ENCODE peak calls at places on chromosomes 7 and 10, in seven cellular contexts. Q is chondrocyte, L is AG04449, I is fibroblast of lung, U is HFFc6, P is mesothelial cell of epicardium, K is HL-60. N is an unnamed sample.

GRCh38 chr7:106187613-106188350 is 75.7 kb upstream of the SYPL1 start:
- DNase-seq in Q (no peak), L (no peak), I (peak; percentile 53), U (no peak), P (no peak), K (no peak), N (no peak)

GRCh38 chr10:23344251-23344841 is at the start of gene C10orf67:
- DNase-seq in Q (no peak), L (no peak), I (peak; percentile 63), U (no peak), P (no peak), K (no peak), N (no peak)

GRCh38 chr7:81676813-81677212 is 93.0 kb downstream of the HGF start:
- DNase-seq in Q (no peak), L (no peak), I (peak; percentile 70), U (peak; percentile 16), P (no peak), K (no peak), N (no peak)

GRCh38 chr7:21256310-21256877 is 171.5 kb upstream of the SP4 start:
- DNase-seq in Q (no peak), L (no peak), I (peak; percentile 18), U (peak; percentile 18), P (no peak), K (no peak), N (no peak)

GRCh38 chr7:66258409-66258808 is 53.3 kb downstream of the TPST1 start:
- DNase-seq in Q (no peak), L (no peak), I (peak; percentile 69), U (no peak), P (no peak), K (no peak), N (no peak)

GRCh38 chr7:40429821-40430220 is 295.0 kb downstream of the SUGCT start:
- DNase-seq in Q (no peak), L (no peak), I (no peak), U (no peak), P (no peak), K (no peak), N (no peak)

GRCh38 chr7:44182827-44183226 is 6.4 kb downstream of the GCK start:
- DNase-seq in Q (no peak), L (no peak), I (no peak), U (no peak), P (no peak), K (no peak), N (no peak)

GRCh38 chr7:96127746-96128145 is 194.2 kb downstream of the SLC25A13 start:
- DNase-seq in Q (no peak), L (no peak), I (peak; percentile 50), U (no peak), P (no peak), K (no peak), N (no peak)

GRCh38 chr7:112257073-112257472 is 50.6 kb downstream of the ZNF277 start:
- DNase-seq in Q (no peak), L (no peak), I (no peak), U (no peak), P (no peak), K (no peak), N (no peak)

GRCh38 chr10:3776796-3777571 is 8.0 kb downstream of the KLF6 start:
- DNase-seq in Q (no peak), L (no peak), I (peak; percentile 98), U (peak; percentile 91), P (no peak), K (no peak), N (peak; percentile 66)

GRCh38 chr7:79241288-79242055 is 212.0 kb downstream of the MAGI2 start:
- DNase-seq in Q (no peak), L (peak; percentile 31), I (peak; percentile 80), U (peak; percentile 77), P (no peak), K (no peak), N (no peak)

GRCh38 chr7:28748934-28749584 is 209.1 kb downstream of the TRIL start:
- DNase-seq in Q (no peak), L (no peak), I (peak; percentile 74), U (peak; percentile 78), P (no peak), K (no peak), N (peak; percentile 59)

GRCh38 chr10:122132882-122133634 is 138.0 kb upstream of the BTBD16 start:
- DNase-seq in Q (no peak), L (no peak), I (no peak), U (no peak), P (no peak), K (no peak), N (no peak)

GRCh38 chr10:126392068-126392467 is 3.8 kb upstream of the ADAM12 start:
- DNase-seq in Q (no peak), L (no peak), I (no peak), U (no peak), P (no peak), K (no peak), N (no peak)

GRCh38 chr10:126390324-126390723 is 2.0 kb upstream of the ADAM12 start:
- DNase-seq in Q (no peak), L (no peak), I (no peak), U (no peak), P (no peak), K (no peak), N (no peak)

GRCh38 chr10:126392469-126392868 is 4.2 kb upstream of the ADAM12 start:
- DNase-seq in Q (no peak), L (no peak), I (peak; percentile 57), U (no peak), P (no peak), K (no peak), N (no peak)

GRCh38 chr10:126393076-126393475 is 4.8 kb upstream of the ADAM12 start:
- DNase-seq in Q (no peak), L (no peak), I (no peak), U (no peak), P (no peak), K (no peak), N (no peak)

GRCh38 chr10:126391162-126391880 is 3.0 kb upstream of the ADAM12 start:
- DNase-seq in Q (no peak), L (no peak), I (peak; percentile 60), U (no peak), P (no peak), K (no peak), N (no peak)
- TF ChIP-seq CTCF in Q (no peak), L (no peak), I (no peak), U (no peak), P (no peak), K (no peak), N (no peak)

GRCh38 chr10:101748496-101748895 is 27.4 kb downstream of the FGF8 start:
- DNase-seq in Q (no peak), L (no peak), I (no peak), U (no peak), P (no peak), K (no peak), N (no peak)

GRCh38 chr10:101749511-101750016 is 26.4 kb downstream of the FGF8 start:
- DNase-seq in Q (no peak), L (no peak), I (no peak), U (no peak), P (no peak), K (no peak), N (no peak)

GRCh38 chr10:101752241-101752640 is 23.7 kb downstream of the FGF8 start:
- DNase-seq in Q (no peak), L (no peak), I (no peak), U (no peak), P (no peak), K (no peak), N (no peak)

GRCh38 chr10:101745074-101745690 is 30.7 kb downstream of the FGF8 start:
- DNase-seq in Q (no peak), L (no peak), I (no peak), U (no peak), P (no peak), K (no peak), N (no peak)

GRCh38 chr10:101749033-101749432 is 26.9 kb downstream of the FGF8 start:
- DNase-seq in Q (no peak), L (no peak), I (no peak), U (no peak), P (no peak), K (no peak), N (no peak)
- TF ChIP-seq CTCF in Q (no peak), L (no peak), I (no peak), U (peak; percentile 20), P (no peak), K (no peak), N (no peak)

DNA sequence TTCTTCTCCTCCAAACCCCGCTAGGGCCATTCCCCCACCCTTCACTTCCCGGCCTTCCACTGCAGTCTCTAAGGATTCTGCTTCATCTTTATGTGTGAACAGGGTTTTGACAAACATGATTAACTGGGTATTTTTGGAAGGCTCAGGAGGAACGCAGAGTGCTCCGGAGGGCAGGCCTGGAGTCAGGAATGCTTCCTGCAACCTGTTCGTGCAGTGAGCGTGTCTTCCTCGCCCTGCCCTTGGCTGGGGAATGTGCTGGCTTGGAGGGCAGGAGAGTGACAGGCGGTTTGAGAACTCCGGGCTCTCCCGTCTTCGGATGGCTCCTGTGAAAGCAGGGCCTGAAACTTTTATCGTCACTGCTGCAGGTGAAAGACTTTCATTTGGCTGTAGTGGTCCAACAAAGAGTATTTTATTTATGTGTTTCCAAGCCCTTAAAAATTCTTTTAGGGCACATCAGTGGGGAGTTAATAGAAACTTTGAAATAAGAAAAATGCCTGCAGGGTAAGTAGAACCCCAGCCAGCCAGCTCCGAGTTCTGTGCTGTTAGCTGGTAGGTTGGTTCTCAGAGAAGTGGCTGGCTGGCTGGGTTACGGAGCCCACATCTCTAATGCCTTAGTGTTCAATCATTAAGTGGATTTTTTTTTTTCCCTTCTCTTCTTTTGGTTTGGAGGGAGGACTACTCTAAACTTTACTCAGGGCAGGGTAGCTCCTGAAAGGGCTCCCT is 51.0 kb downstream of the TCF7L2 start:
- DNase-seq in Q (no peak), L (no peak), I (no peak), U (no peak), P (peak; percentile 63), K (no peak), N (no peak)
- TF ChIP-seq CTCF in Q (peak; percentile 70), L (no peak), I (no peak), U (no peak), P (no peak), K (no peak), N (no peak)

GRCh38 chr10:35640951-35641429 is 1.1 kb downstream of the FZD8 start:
- DNase-seq in Q (peak; percentile 94), L (peak; percentile 41), I (peak; percentile 87), U (peak; percentile 65), P (peak; percentile 72), K (peak; percentile 47), N (no peak)

GRCh38 chr10:35641430-35642015 is 573 bp downstream of the FZD8 start:
- DNase-seq in Q (no peak), L (no peak), I (peak; percentile 46), U (no peak), P (peak; percentile 49), K (no peak), N (no peak)

GRCh38 chr10:35643151-35643975 is 1.3 kb upstream of the FZD8 start:
- DNase-seq in Q (no peak), L (no peak), I (peak; percentile 59), U (no peak), P (peak; percentile 58), K (no peak), N (no peak)

GRCh38 chr10:35642793-35643114 is 658 bp upstream of the FZD8 start:
- DNase-seq in Q (no peak), L (no peak), I (no peak), U (no peak), P (no peak), K (no peak), N (no peak)

GRCh38 chr10:35642023-35642792 is at the start of gene FZD8:
- DNase-seq in Q (peak; percentile 97), L (peak; percentile 56), I (peak; percentile 91), U (peak; percentile 57), P (peak; percentile 93), K (peak; percentile 41), N (no peak)
- TF ChIP-seq CTCF in Q (peak; percentile 60), L (peak; percentile 6), I (no peak), U (no peak), P (peak; percentile 51), K (no peak), N (no peak)

GRCh38 chr7:85464042-85464651 is 277.3 kb upstream of the SEMA3D start:
- DNase-seq in Q (no peak), L (no peak), I (no peak), U (no peak), P (no peak), K (no peak), N (no peak)
- TF ChIP-seq CTCF in Q (peak; percentile 81), L (no peak), I (peak; percentile 14), U (peak; percentile 73), P (peak; percentile 28), K (no peak), N (peak; percentile 32)